ENCODE peak calls at places on chromosomes 5 and 9, in five cellular contexts. H is CD8-positive, alpha-beta T cell; I is CD8-positive, alpha-beta memory T cell; A is glomerular endothelial cell; Q is bronchial epithelial cell. P is an unnamed sample.

GRCh38 chr9:81083821-81084512 is 605.4 kb downstream of the TLE1 start:
- DNase-seq in Q (peak), I (no peak), A (no peak), H (no peak), P (no peak)

GRCh38 chr9:129482521-129483466 is 138.1 kb downstream of the C9orf50 start:
- DNase-seq in Q (peak), I (peak), H (peak), A (no peak), P (no peak)

GRCh38 chr9:20624201-20625002 is 2.1 kb upstream of the MLLT3 start:
- DNase-seq in H (peak), I (peak), Q (peak), A (no peak), P (no peak)

GRCh38 chr9:136961279-136962065 is 9.4 kb downstream of the LCN12 start:
- DNase-seq in I (no peak), Q (no peak), H (no peak), A (no peak), P (no peak)

GRCh38 chr9:25850803-25851202 is 172.6 kb upstream of the TUSC1 start:
- DNase-seq in H (no peak), A (no peak), Q (no peak), I (no peak), P (no peak)

GRCh38 chr5:179907570-179908324 is at the start of gene TBC1D9B:
- DNase-seq in Q (peak), H (peak), I (peak), A (no peak), P (peak)

GRCh38 chr5:72767289-72768010 is 49.0 kb upstream of the TNPO1 start:
- DNase-seq in A (no peak), I (no peak), Q (no peak), H (no peak), P (no peak)

GRCh38 chr9:98707158-98708102 is 1.3 kb downstream of the GABBR2 start:
- DNase-seq in A (no peak), Q (peak), H (no peak), I (no peak), P (no peak)

GRCh38 chr9:97615439-97616072 is 17.6 kb downstream of the TSTD2 start:
- DNase-seq in I (peak), A (peak), H (peak), Q (peak), P (peak)

GRCh38 chr9:77807846-77808749 is 160.0 kb upstream of the GNA14 start:
- DNase-seq in Q (no peak), H (no peak), I (no peak), A (no peak), P (no peak)

GRCh38 chr9:35791321-35791921 is at the start of gene NPR2:
- DNase-seq in H (no peak), A (no peak), Q (no peak), I (no peak), P (no peak)

GRCh38 chr9:3244963-3245653 is 280.7 kb downstream of the RFX3 start:
- DNase-seq in Q (no peak), A (no peak), H (no peak), I (no peak), P (no peak)

GRCh38 chr5:102294996-102295395 is 1.1 kb downstream of the SLCO4C1 start:
- DNase-seq in A (no peak), Q (no peak), I (no peak), H (no peak), P (no peak)

GRCh38 chr5:101543780-101544179 is 640.7 kb upstream of the ST8SIA4 start:
- DNase-seq in H (no peak), A (no peak), Q (peak), I (no peak), P (no peak)

GRCh38 chr5:57844410-57844809 is 361.8 kb upstream of the ACTBL2 start:
- DNase-seq in Q (no peak), I (no peak), H (no peak), A (no peak), P (no peak)

GRCh38 chr5:1001406-1002270 is 7.0 kb upstream of the NKD2 start:
- DNase-seq in H (no peak), A (no peak), I (peak), Q (no peak), P (no peak)

GRCh38 chr5:37437716-37438115 is 58.6 kb downstream of the WDR70 start:
- DNase-seq in Q (no peak), H (no peak), A (no peak), I (no peak), P (no peak)

GRCh38 chr5:6636293-6636692 is 3.1 kb downstream of the SRD5A1 start:
- DNase-seq in I (no peak), Q (peak), H (no peak), A (no peak), P (no peak)

GRCh38 chr5:160030631-160031377 is 21.9 kb downstream of the TTC1 start:
- DNase-seq in Q (no peak), H (no peak), A (no peak), I (no peak), P (no peak)

GRCh38 chr9:108850293-108850897 is 5.4 kb downstream of the ACTL7B start:
- DNase-seq in I (no peak), Q (peak), A (no peak), H (no peak), P (no peak)

GRCh38 chr5:178339272-178339671 is 106.7 kb upstream of the PHYKPL start:
- DNase-seq in I (no peak), Q (no peak), A (no peak), H (no peak), P (no peak)

GRCh38 chr9:103804077-103804735 is 289.9 kb upstream of the SMC2 start:
- DNase-seq in A (no peak), I (no peak), H (no peak), Q (peak), P (no peak)

GRCh38 chr9:98074119-98074990 is 17.8 kb downstream of the NANS start:
- DNase-seq in H (peak), A (no peak), Q (peak), I (peak), P (peak)

GRCh38 chr5:177462021-177462670 is 11.3 kb downstream of the DBN1 start:
- DNase-seq in I (no peak), H (no peak), Q (no peak), A (no peak), P (no peak)

GRCh38 chr9:126624912-126625311 is 11.2 kb downstream of the LMX1B start:
- DNase-seq in A (no peak), H (no peak), Q (no peak), I (no peak), P (no peak)

GRCh38 chr9:78296208-78296892 is 575 bp upstream of the PSAT1 start:
- DNase-seq in A (no peak), I (no peak), H (no peak), Q (peak), P (no peak)

GRCh38 chr9:37424686-37425297 is 2.3 kb downstream of the GRHPR start:
- DNase-seq in H (no peak), I (no peak), Q (no peak), A (no peak), P (no peak)